ENCODE peak calls at places on chromosomes 11 and 22, in eight cellular contexts. One of them, this sample, is unnamed.
A peak's percentile ranks its signal among the peaks of the same experiment; 100 is the strongest.

GRCh38 chr22:38696606-38697005 is 4.1 kb downstream of the JOSD1 start:
- DNase-seq in WTC11: no peak
- DNase-seq in HepG2: peak; percentile 53
- DNase-seq in NB4: peak; percentile 55
- DNase-seq in HCT116: peak; percentile 68
- DNase-seq in A549: peak; percentile 57
- DNase-seq in GM12878: no peak
- DNase-seq in endothelial cell of umbilical vein: peak; percentile 92
- DNase-seq in this sample: no peak

GRCh38 chr11:60905551-60906113 is 753 bp downstream of the PRPF19 start:
- DNase-seq in NB4: no peak
- DNase-seq in A549: no peak
- DNase-seq in endothelial cell of umbilical vein: peak; percentile 59
- DNase-seq in HepG2: peak; percentile 36
- DNase-seq in GM12878: no peak
- DNase-seq in WTC11: no peak
- DNase-seq in HCT116: no peak
- DNase-seq in this sample: no peak

GRCh38 chr11:126440792-126441514 is 85.5 kb downstream of the ST3GAL4 start:
- DNase-seq in endothelial cell of umbilical vein: peak; percentile 74
- DNase-seq in WTC11: peak; percentile 95
- DNase-seq in NB4: peak; percentile 96
- DNase-seq in HCT116: peak; percentile 43
- DNase-seq in GM12878: no peak
- DNase-seq in HepG2: peak; percentile 55
- DNase-seq in A549: peak; percentile 79
- DNase-seq in this sample: peak; percentile 98

GRCh38 chr11:64102005-64102738 is 63.7 kb downstream of the MACROD1 start:
- DNase-seq in GM12878: no peak
- DNase-seq in NB4: no peak
- DNase-seq in A549: no peak
- DNase-seq in HepG2: no peak
- DNase-seq in WTC11: no peak
- DNase-seq in HCT116: no peak
- DNase-seq in endothelial cell of umbilical vein: no peak
- DNase-seq in this sample: no peak

GRCh38 chr11:19713221-19714092 is 820 bp downstream of the NAV2 start:
- DNase-seq in endothelial cell of umbilical vein: peak; percentile 10
- DNase-seq in WTC11: peak; percentile 37
- DNase-seq in A549: no peak
- DNase-seq in HCT116: no peak
- DNase-seq in NB4: no peak
- DNase-seq in GM12878: no peak
- DNase-seq in HepG2: no peak
- DNase-seq in this sample: peak; percentile 79

GRCh38 chr22:50475652-50476002 is 792 bp upstream of the SBF1 start:
- DNase-seq in HCT116: no peak
- DNase-seq in A549: no peak
- DNase-seq in HepG2: no peak
- DNase-seq in GM12878: no peak
- DNase-seq in WTC11: no peak
- DNase-seq in NB4: no peak
- DNase-seq in endothelial cell of umbilical vein: no peak
- DNase-seq in this sample: no peak

GRCh38 chr11:33452806-33453205 is 195.6 kb downstream of the HIPK3 start:
- DNase-seq in HCT116: no peak
- DNase-seq in WTC11: no peak
- DNase-seq in GM12878: no peak
- DNase-seq in endothelial cell of umbilical vein: peak; percentile 74
- DNase-seq in HepG2: no peak
- DNase-seq in NB4: no peak
- DNase-seq in A549: peak; percentile 22
- DNase-seq in this sample: no peak

GRCh38 chr11:93895106-93895862 is 44.9 kb upstream of the VSTM5 start:
- DNase-seq in NB4: peak; percentile 63
- DNase-seq in WTC11: peak; percentile 20
- DNase-seq in A549: no peak
- DNase-seq in GM12878: no peak
- DNase-seq in HepG2: peak; percentile 37
- DNase-seq in endothelial cell of umbilical vein: peak; percentile 40
- DNase-seq in HCT116: peak; percentile 59
- DNase-seq in this sample: no peak

GRCh38 chr11:76577921-76578654 is 92.5 kb downstream of the LRRC32 start:
- DNase-seq in endothelial cell of umbilical vein: no peak
- DNase-seq in GM12878: no peak
- DNase-seq in A549: no peak
- DNase-seq in HCT116: no peak
- DNase-seq in HepG2: no peak
- DNase-seq in NB4: no peak
- DNase-seq in WTC11: no peak
- DNase-seq in this sample: no peak

GRCh38 chr11:76578655-76579046 is 91.9 kb downstream of the LRRC32 start:
- DNase-seq in NB4: no peak
- DNase-seq in HCT116: no peak
- DNase-seq in WTC11: no peak
- DNase-seq in GM12878: no peak
- DNase-seq in HepG2: no peak
- DNase-seq in endothelial cell of umbilical vein: peak; percentile 89
- DNase-seq in A549: no peak
- DNase-seq in this sample: no peak

GRCh38 chr11:76576166-76576565 is 94.4 kb downstream of the LRRC32 start:
- DNase-seq in NB4: no peak
- DNase-seq in A549: no peak
- DNase-seq in GM12878: no peak
- DNase-seq in HCT116: no peak
- DNase-seq in HepG2: no peak
- DNase-seq in endothelial cell of umbilical vein: no peak
- DNase-seq in WTC11: no peak
- DNase-seq in this sample: no peak

GRCh38 chr11:76579047-76579751 is 91.3 kb downstream of the LRRC32 start:
- DNase-seq in WTC11: peak; percentile 50
- DNase-seq in A549: no peak
- DNase-seq in endothelial cell of umbilical vein: peak; percentile 97
- DNase-seq in NB4: peak; percentile 26
- DNase-seq in HCT116: no peak
- DNase-seq in HepG2: no peak
- DNase-seq in GM12878: no peak
- DNase-seq in this sample: peak; percentile 72

DNA sequence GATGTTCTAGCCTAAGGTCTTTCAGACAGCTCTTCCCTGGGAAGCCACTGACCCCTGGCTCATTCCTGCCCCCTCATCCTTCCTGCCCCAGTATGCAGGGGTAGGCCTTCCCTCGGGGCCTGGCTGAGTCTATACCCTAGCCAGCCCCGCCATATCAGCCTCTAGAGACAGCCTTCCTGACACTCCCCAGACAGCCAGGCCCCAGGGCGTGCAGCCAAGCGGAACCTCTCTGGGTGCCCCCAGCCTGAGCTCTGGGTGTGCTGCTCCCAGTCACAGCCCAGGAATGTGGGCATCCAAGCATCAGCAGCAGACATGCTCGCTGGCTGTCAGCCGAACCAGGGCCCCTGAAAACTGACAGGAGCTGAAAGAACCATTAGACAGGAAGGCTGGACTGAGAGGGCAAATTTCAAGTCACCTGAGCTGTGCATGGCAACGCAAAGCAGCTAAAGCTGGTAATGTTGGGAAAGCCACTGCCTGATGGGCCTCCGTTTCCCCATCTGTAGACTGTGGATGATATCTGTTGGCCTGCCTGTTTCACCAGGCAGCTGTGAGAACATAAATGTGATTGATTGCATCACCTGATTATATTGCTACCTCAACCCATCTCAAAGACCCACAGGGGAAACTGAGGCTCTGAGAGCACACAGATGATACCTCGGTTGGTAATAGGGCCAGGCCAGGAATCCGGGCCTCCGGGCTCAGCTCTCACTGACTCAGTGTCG is 93.2 kb downstream of the LRRC32 start:
- DNase-seq in HCT116: no peak
- DNase-seq in HepG2: no peak
- DNase-seq in endothelial cell of umbilical vein: peak; percentile 71
- DNase-seq in GM12878: no peak
- DNase-seq in NB4: no peak
- DNase-seq in A549: no peak
- DNase-seq in WTC11: no peak
- DNase-seq in this sample: no peak
- TF ChIP-seq MAX in HCT116: no peak
- TF ChIP-seq MAX in HepG2: no peak
- TF ChIP-seq MAX in endothelial cell of umbilical vein: no peak
- TF ChIP-seq MAX in GM12878: no peak
- TF ChIP-seq MAX in NB4: no peak
- TF ChIP-seq MAX in A549: no peak
- TF ChIP-seq MAX in WTC11: no peak
- TF ChIP-seq MAX in this sample: no peak

GRCh38 chr11:62025429-62026105 is 58.1 kb upstream of the FTH1 start:
- DNase-seq in WTC11: no peak
- DNase-seq in HCT116: peak; percentile 82
- DNase-seq in NB4: peak; percentile 100
- DNase-seq in GM12878: peak; percentile 56
- DNase-seq in HepG2: peak; percentile 87
- DNase-seq in A549: peak; percentile 86
- DNase-seq in endothelial cell of umbilical vein: peak; percentile 94
- DNase-seq in this sample: no peak

GRCh38 chr11:62017878-62018642 is 50.6 kb upstream of the FTH1 start:
- DNase-seq in NB4: peak; percentile 28
- DNase-seq in HCT116: no peak
- DNase-seq in endothelial cell of umbilical vein: no peak
- DNase-seq in HepG2: no peak
- DNase-seq in A549: no peak
- DNase-seq in GM12878: no peak
- DNase-seq in WTC11: no peak
- DNase-seq in this sample: no peak

GRCh38 chr11:62024975-62025374 is 57.5 kb upstream of the FTH1 start:
- DNase-seq in NB4: peak; percentile 69
- DNase-seq in HCT116: no peak
- DNase-seq in endothelial cell of umbilical vein: no peak
- DNase-seq in A549: no peak
- DNase-seq in GM12878: no peak
- DNase-seq in HepG2: peak; percentile 21
- DNase-seq in WTC11: no peak
- DNase-seq in this sample: no peak

GRCh38 chr11:62018978-62019664 is 51.7 kb upstream of the FTH1 start:
- DNase-seq in A549: no peak
- DNase-seq in NB4: no peak
- DNase-seq in HCT116: no peak
- DNase-seq in GM12878: no peak
- DNase-seq in HepG2: no peak
- DNase-seq in WTC11: no peak
- DNase-seq in endothelial cell of umbilical vein: no peak
- DNase-seq in this sample: no peak

GRCh38 chr11:62020661-62021060 is 53.2 kb upstream of the FTH1 start:
- DNase-seq in A549: no peak
- DNase-seq in GM12878: no peak
- DNase-seq in NB4: no peak
- DNase-seq in HepG2: no peak
- DNase-seq in WTC11: no peak
- DNase-seq in endothelial cell of umbilical vein: no peak
- DNase-seq in HCT116: no peak
- DNase-seq in this sample: no peak
- TF ChIP-seq MAX in A549: no peak
- TF ChIP-seq MAX in GM12878: no peak
- TF ChIP-seq MAX in NB4: no peak
- TF ChIP-seq MAX in HepG2: no peak
- TF ChIP-seq MAX in WTC11: no peak
- TF ChIP-seq MAX in endothelial cell of umbilical vein: no peak
- TF ChIP-seq MAX in HCT116: no peak
- TF ChIP-seq MAX in this sample: no peak

GRCh38 chr11:124415356-124415923 is 9.2 kb downstream of the OR8B4 start:
- DNase-seq in HepG2: peak; percentile 37
- DNase-seq in endothelial cell of umbilical vein: peak; percentile 42
- DNase-seq in WTC11: no peak
- DNase-seq in A549: peak; percentile 10
- DNase-seq in GM12878: no peak
- DNase-seq in NB4: peak; percentile 61
- DNase-seq in HCT116: peak; percentile 46
- DNase-seq in this sample: no peak
- TF ChIP-seq MAX in HepG2: no peak
- TF ChIP-seq MAX in endothelial cell of umbilical vein: no peak
- TF ChIP-seq MAX in WTC11: no peak
- TF ChIP-seq MAX in A549: no peak
- TF ChIP-seq MAX in GM12878: no peak
- TF ChIP-seq MAX in NB4: no peak
- TF ChIP-seq MAX in HCT116: no peak
- TF ChIP-seq MAX in this sample: no peak

GRCh38 chr11:74012072-74012809 is 3.4 kb upstream of the UCP3 start:
- DNase-seq in HepG2: no peak
- DNase-seq in NB4: no peak
- DNase-seq in A549: no peak
- DNase-seq in HCT116: no peak
- DNase-seq in GM12878: no peak
- DNase-seq in endothelial cell of umbilical vein: no peak
- DNase-seq in WTC11: no peak
- DNase-seq in this sample: no peak

GRCh38 chr11:74013141-74013540 is 4.3 kb upstream of the UCP3 start:
- DNase-seq in NB4: no peak
- DNase-seq in A549: no peak
- DNase-seq in HCT116: no peak
- DNase-seq in GM12878: no peak
- DNase-seq in endothelial cell of umbilical vein: no peak
- DNase-seq in WTC11: no peak
- DNase-seq in HepG2: no peak
- DNase-seq in this sample: no peak

GRCh38 chr11:74010306-74010981 is 1.6 kb upstream of the UCP3 start:
- DNase-seq in HCT116: no peak
- DNase-seq in HepG2: no peak
- DNase-seq in endothelial cell of umbilical vein: no peak
- DNase-seq in GM12878: no peak
- DNase-seq in WTC11: no peak
- DNase-seq in NB4: no peak
- DNase-seq in A549: no peak
- DNase-seq in this sample: no peak

GRCh38 chr11:74009675-74010305 is 905 bp upstream of the UCP3 start:
- DNase-seq in A549: no peak
- DNase-seq in HepG2: no peak
- DNase-seq in NB4: no peak
- DNase-seq in endothelial cell of umbilical vein: no peak
- DNase-seq in HCT116: no peak
- DNase-seq in GM12878: no peak
- DNase-seq in WTC11: no peak
- DNase-seq in this sample: no peak

DNA sequence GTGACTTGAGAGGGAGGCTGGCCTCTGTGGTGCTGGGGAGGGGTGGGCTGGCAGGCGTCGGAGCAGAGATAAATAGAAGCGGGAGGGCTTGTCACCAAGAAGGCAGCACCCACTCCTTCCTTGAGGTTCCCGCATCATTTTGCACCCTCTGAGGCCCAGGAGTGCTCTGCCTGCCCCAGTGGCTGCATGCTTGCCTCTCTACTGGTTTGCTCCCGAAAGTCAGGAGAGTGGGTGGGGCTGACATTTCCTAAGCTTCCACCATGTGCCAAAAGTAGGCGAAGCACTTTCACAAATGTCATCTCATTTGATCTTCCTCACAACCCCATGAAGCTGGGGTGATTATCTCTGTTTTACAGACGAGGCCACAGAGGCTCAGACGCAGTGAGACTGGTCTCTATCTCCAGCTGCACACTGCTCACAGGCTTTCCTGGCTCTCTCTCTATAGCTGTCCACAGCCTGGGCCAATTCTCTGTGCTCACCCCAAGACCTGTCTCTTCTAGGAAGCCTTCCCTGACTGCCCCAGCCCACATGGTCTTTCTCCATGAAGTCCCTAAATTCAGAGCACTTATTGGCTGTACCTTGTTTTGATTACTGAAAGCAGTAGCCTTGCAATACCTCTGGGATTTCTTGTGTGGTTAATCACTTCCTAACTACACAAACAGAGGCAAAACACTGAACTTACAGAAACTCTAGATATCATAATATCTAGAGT is 2.6 kb upstream of the UCP3 start:
- DNase-seq in HCT116: no peak
- DNase-seq in A549: no peak
- DNase-seq in HepG2: no peak
- DNase-seq in WTC11: no peak
- DNase-seq in NB4: peak; percentile 65
- DNase-seq in endothelial cell of umbilical vein: no peak
- DNase-seq in GM12878: peak; percentile 79
- DNase-seq in this sample: no peak
- TF ChIP-seq MAX in HCT116: no peak
- TF ChIP-seq MAX in A549: no peak
- TF ChIP-seq MAX in HepG2: no peak
- TF ChIP-seq MAX in WTC11: no peak
- TF ChIP-seq MAX in NB4: no peak
- TF ChIP-seq MAX in endothelial cell of umbilical vein: no peak
- TF ChIP-seq MAX in GM12878: peak; percentile 35
- TF ChIP-seq MAX in this sample: peak; percentile 19